ENCODE peak calls at places on chromosomes 6 and 20, in six cellular contexts. U is neuronal stem cell, C is neural progenitor cell, A is tibial artery, W is ascending aorta, J is tibial nerve. E is an unnamed sample. For H3K4me1 and H3K9me3, the result is how much of the 10 kb centered on the place peaks cover.

GRCh38 chr6:151630991-151631655 is 137.3 kb downstream of the CCDC170 start:
- DNase-seq in U (no peak), C (no peak), A (no peak), W (no peak), J (no peak), E (no peak)

GRCh38 chr20:40938020-40938419 is 90.6 kb upstream of the TOP1 start:
- DNase-seq in U (no peak), C (no peak), A (no peak), W (no peak), J (no peak), E (no peak)

GRCh38 chr20:53737404-53738038 is 143.9 kb upstream of the ZNF217 start:
- DNase-seq in U (no peak), C (no peak), A (no peak), W (no peak), J (no peak), E (no peak)

GRCh38 chr6:154156135-154156948 is 117.3 kb downstream of the OPRM1 start:
- DNase-seq in U (no peak), C (peak), A (no peak), W (no peak), J (peak), E (peak)

GRCh38 chr6:33091957-33092356 is 16.2 kb downstream of the HLA-DPB1 start:
- DNase-seq in U (no peak), C (peak), A (no peak), W (no peak), J (peak), E (peak)

GRCh38 chr6:1405221-1405620 is 15.8 kb downstream of the FOXF2 start:
- DNase-seq in U (no peak), C (no peak), A (no peak), W (no peak), J (no peak), E (no peak)

GRCh38 chr20:22473293-22473692 is 111.1 kb downstream of the FOXA2 start:
- DNase-seq in U (no peak), C (no peak), A (no peak), W (no peak), J (no peak), E (no peak)

GRCh38 chr6:108589244-108589730 is 28.6 kb downstream of the FOXO3 start:
- DNase-seq in U (peak), C (peak), A (peak), W (peak), J (peak), E (no peak)

GRCh38 chr6:110002676-110003075 is 24.6 kb downstream of the GPR6 start:
- DNase-seq in U (no peak), C (no peak), A (no peak), W (no peak), J (no peak), E (no peak)

GRCh38 chr6:168939771-168940170 is 313.9 kb downstream of the THBS2 start:
- DNase-seq in U (no peak), C (no peak), A (no peak), W (no peak), J (no peak), E (no peak)

GRCh38 chr6:140039343-140039742 is 664.9 kb upstream of the CITED2 start:
- DNase-seq in U (no peak), C (no peak), A (no peak), W (no peak), J (no peak), E (no peak)

GRCh38 chr6:49001856-49002255 is 461.2 kb downstream of the MMUT start:
- DNase-seq in U (peak), C (no peak), A (no peak), W (no peak), J (no peak), E (no peak)

GRCh38 chr20:10131612-10132345 is 86.9 kb upstream of the SNAP25 start:
- DNase-seq in U (no peak), C (peak), A (peak), W (peak), J (no peak), E (no peak)

GRCh38 chr6:133392641-133393040 is 151.5 kb downstream of the EYA4 start:
- DNase-seq in U (no peak), C (no peak), A (no peak), W (no peak), J (no peak), E (no peak)

DNA sequence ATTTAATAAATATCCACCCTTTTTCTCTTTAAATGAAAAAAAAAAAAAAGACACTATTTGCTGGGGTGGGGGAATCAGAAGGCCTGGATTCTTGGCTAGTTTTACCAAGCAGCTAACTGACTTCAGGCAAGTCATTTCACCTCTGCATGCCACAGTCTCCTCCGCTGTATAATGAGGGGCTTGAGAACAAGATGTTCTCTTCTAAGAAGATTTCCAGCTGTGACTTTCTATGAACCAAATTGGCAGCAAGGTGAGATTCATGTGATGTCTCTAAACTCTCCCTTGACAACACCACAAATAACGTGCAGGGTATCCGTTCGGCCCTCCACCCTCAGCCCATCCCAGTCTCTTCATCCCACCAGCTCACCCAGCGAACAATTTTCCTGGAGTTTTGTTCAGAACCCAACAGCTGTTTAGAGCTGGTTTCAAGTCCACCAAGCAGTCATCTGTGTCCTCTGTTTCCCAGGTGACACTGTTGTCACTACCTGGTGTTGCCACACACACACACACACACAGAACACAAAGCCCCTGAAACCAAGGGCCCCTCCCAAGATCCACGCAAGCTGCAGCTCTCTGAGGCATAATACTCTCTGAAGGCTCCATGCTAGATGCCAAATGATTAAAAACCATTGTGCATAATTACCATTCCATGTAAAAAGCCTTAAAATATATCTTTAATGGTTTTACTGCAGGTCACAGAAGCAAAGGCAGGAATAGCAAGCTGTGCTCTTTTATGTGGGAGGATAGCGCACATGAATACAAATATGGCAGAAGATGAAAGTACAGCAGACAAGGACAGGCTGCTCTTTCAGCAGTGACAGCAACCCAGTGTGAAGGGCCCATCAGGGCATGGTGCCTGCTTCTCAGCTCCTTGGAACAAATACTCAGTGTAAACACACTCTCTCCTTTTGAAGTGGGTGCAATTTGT is 48.2 kb downstream of the ARHGAP18 start:
- DNase-seq in U (no peak), C (no peak), A (no peak), W (no peak), J (no peak), E (no peak)
- H3K4me1 ChIP-seq in U (under half), C (under half), A (under half), W (under half), J (under half), E (under half)

DNA sequence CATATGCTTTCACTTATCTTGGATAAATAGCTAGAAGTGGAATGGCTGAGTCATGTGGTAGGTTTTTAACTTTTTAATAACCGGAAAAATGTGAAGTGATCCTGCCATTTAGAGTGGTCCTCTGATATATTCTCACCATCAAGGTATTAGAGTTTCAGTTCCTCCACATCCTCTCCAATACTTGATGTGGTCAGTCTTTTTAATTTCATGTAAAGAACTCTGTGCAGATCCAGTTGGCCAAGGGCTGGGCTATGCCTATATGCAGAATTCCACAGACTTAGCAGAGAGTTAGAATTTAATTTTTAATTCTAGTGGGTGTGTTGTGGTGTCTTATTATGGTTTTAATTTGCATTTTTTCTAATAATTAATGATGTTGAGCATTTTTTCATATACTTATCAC is 141.1 kb downstream of the SYCP2 start:
- DNase-seq in U (no peak), C (no peak), A (no peak), W (no peak), J (no peak), E (no peak)
- H3K9me3 ChIP-seq in U (under half), C (under half), A (under half), W (under half), J (under half), E (under half)

GRCh38 chr6:13425971-13426931 is 61.1 kb downstream of the GFOD1 start:
- DNase-seq in U (no peak), C (no peak), A (peak), W (peak), J (no peak), E (no peak)
- H3K4me1 ChIP-seq in U (under half), C (under half), A (half or more), W (under half), J (under half), E (under half)

DNA sequence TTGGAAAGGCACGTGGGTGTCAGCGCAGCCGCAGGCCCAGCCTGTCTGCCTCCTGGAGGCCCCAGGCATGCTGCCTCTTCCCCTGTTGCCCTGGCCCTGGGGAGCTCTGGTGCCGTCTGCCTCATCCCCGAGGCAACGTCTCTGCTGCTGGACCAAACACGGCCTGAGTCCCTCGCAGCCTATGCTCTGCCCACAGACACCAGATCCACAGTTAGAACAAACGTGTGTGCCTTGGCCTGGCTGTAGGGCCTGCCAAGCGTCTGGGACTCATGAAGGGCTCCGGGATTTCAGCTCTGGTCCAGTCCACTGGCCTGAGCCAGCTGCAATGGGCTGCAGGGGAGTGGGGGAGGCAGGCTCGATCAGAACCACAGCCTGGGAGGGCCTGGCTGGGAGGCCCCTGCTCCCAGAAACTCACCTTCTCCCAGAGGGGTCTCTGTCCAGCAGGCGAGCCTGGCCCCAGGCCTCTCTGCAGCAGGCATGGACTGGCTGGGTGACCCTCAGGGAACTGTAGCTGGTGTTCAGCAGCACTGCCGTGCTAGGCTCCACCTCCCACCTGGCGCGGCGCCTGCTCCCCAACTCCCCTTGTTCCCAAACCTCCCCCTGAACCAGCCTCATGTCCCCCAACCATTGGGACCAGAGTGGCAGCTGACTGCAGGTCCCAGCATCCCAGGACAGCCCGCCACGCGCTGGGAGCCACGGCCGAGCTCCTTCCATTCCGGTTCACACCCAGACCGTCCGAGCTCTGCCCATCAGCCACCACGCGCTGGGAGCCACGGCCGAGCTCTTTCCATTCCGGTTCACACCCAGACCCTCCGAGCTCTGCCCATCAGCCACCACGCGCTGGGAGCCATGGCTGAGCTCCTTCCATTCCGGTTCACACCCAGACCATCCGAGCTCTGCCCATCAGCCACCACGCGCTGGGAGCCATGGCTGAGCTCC is 197.0 kb downstream of the DLL1 start:
- DNase-seq in U (no peak), C (no peak), A (peak), W (peak), J (no peak), E (no peak)
- H3K9me3 ChIP-seq in U (under half), C (under half), A (under half), W (under half), J (under half), E (under half)